ENCODE peak calls at places on chromosome 2, in ten cellular contexts. One of them, this sample, is unnamed.

GRCh38 chr2:225004531-225004930 is 37.7 kb downstream of the DOCK10 start:
- DNase-seq in T-helper 2 cell: no peak
- DNase-seq in ureter: no peak
- DNase-seq in activated CD8-positive, alpha-beta memory T cell treated with anti-CD3 and anti-CD28 coated beads for 24 hours: no peak
- DNase-seq in endothelial cell: no peak
- DNase-seq in GM13977: no peak
- DNase-seq in stimulated activated naive CD8-positive, alpha-beta T cell treated with anti-CD3 and anti-CD28 coated beads, Interleukin-15, amount 100 ng/mL, for 72 hours: no peak
- DNase-seq in foreskin melanocyte: no peak
- DNase-seq in activated CD4-positive, alpha-beta T cell treated with anti-CD3 and anti-CD28 coated beads for 48 hours: no peak
- DNase-seq in GM18507: no peak
- DNase-seq in this sample: peak; percentile 40

GRCh38 chr2:201070966-201071304 is 536 bp downstream of the HYCC2 start:
- DNase-seq in endothelial cell: no peak
- DNase-seq in stimulated activated naive CD8-positive, alpha-beta T cell treated with anti-CD3 and anti-CD28 coated beads, Interleukin-15, amount 100 ng/mL, for 72 hours: no peak
- DNase-seq in activated CD4-positive, alpha-beta T cell treated with anti-CD3 and anti-CD28 coated beads for 48 hours: no peak
- DNase-seq in ureter: no peak
- DNase-seq in foreskin melanocyte: no peak
- DNase-seq in GM13977: no peak
- DNase-seq in activated CD8-positive, alpha-beta memory T cell treated with anti-CD3 and anti-CD28 coated beads for 24 hours: no peak
- DNase-seq in GM18507: no peak
- DNase-seq in T-helper 2 cell: no peak
- DNase-seq in this sample: peak; percentile 12

GRCh38 chr2:125471963-125472362 is 1184.0 kb upstream of the GYPC start:
- DNase-seq in T-helper 2 cell: no peak
- DNase-seq in endothelial cell: peak; percentile 59
- DNase-seq in activated CD8-positive, alpha-beta memory T cell treated with anti-CD3 and anti-CD28 coated beads for 24 hours: no peak
- DNase-seq in activated CD4-positive, alpha-beta T cell treated with anti-CD3 and anti-CD28 coated beads for 48 hours: no peak
- DNase-seq in foreskin melanocyte: peak; percentile 11
- DNase-seq in GM18507: peak; percentile 1
- DNase-seq in ureter: no peak
- DNase-seq in GM13977: peak; percentile 39
- DNase-seq in stimulated activated naive CD8-positive, alpha-beta T cell treated with anti-CD3 and anti-CD28 coated beads, Interleukin-15, amount 100 ng/mL, for 72 hours: no peak
- DNase-seq in this sample: peak; percentile 72

GRCh38 chr2:7887441-7887840 is 794.4 kb upstream of the ID2 start:
- DNase-seq in GM13977: no peak
- DNase-seq in ureter: no peak
- DNase-seq in activated CD8-positive, alpha-beta memory T cell treated with anti-CD3 and anti-CD28 coated beads for 24 hours: no peak
- DNase-seq in foreskin melanocyte: no peak
- DNase-seq in endothelial cell: no peak
- DNase-seq in GM18507: no peak
- DNase-seq in T-helper 2 cell: no peak
- DNase-seq in stimulated activated naive CD8-positive, alpha-beta T cell treated with anti-CD3 and anti-CD28 coated beads, Interleukin-15, amount 100 ng/mL, for 72 hours: no peak
- DNase-seq in activated CD4-positive, alpha-beta T cell treated with anti-CD3 and anti-CD28 coated beads for 48 hours: no peak
- DNase-seq in this sample: no peak

GRCh38 chr2:61426267-61426897 is 44.5 kb downstream of the USP34 start:
- DNase-seq in activated CD8-positive, alpha-beta memory T cell treated with anti-CD3 and anti-CD28 coated beads for 24 hours: peak; percentile 83
- DNase-seq in endothelial cell: peak; percentile 71
- DNase-seq in stimulated activated naive CD8-positive, alpha-beta T cell treated with anti-CD3 and anti-CD28 coated beads, Interleukin-15, amount 100 ng/mL, for 72 hours: peak; percentile 76
- DNase-seq in ureter: no peak
- DNase-seq in GM13977: peak; percentile 54
- DNase-seq in activated CD4-positive, alpha-beta T cell treated with anti-CD3 and anti-CD28 coated beads for 48 hours: peak; percentile 81
- DNase-seq in foreskin melanocyte: peak; percentile 24
- DNase-seq in T-helper 2 cell: peak; percentile 60
- DNase-seq in GM18507: peak; percentile 40
- DNase-seq in this sample: peak; percentile 53

GRCh38 chr2:214987261-214987660 is 151.2 kb downstream of the ABCA12 start:
- DNase-seq in GM18507: no peak
- DNase-seq in activated CD4-positive, alpha-beta T cell treated with anti-CD3 and anti-CD28 coated beads for 48 hours: no peak
- DNase-seq in endothelial cell: no peak
- DNase-seq in T-helper 2 cell: no peak
- DNase-seq in GM13977: no peak
- DNase-seq in stimulated activated naive CD8-positive, alpha-beta T cell treated with anti-CD3 and anti-CD28 coated beads, Interleukin-15, amount 100 ng/mL, for 72 hours: no peak
- DNase-seq in ureter: no peak
- DNase-seq in activated CD8-positive, alpha-beta memory T cell treated with anti-CD3 and anti-CD28 coated beads for 24 hours: no peak
- DNase-seq in foreskin melanocyte: no peak
- DNase-seq in this sample: no peak

GRCh38 chr2:218996937-218997336 is 3.7 kb upstream of the CRYBA2 start:
- DNase-seq in GM18507: no peak
- DNase-seq in T-helper 2 cell: no peak
- DNase-seq in foreskin melanocyte: no peak
- DNase-seq in GM13977: no peak
- DNase-seq in activated CD4-positive, alpha-beta T cell treated with anti-CD3 and anti-CD28 coated beads for 48 hours: no peak
- DNase-seq in stimulated activated naive CD8-positive, alpha-beta T cell treated with anti-CD3 and anti-CD28 coated beads, Interleukin-15, amount 100 ng/mL, for 72 hours: no peak
- DNase-seq in ureter: no peak
- DNase-seq in activated CD8-positive, alpha-beta memory T cell treated with anti-CD3 and anti-CD28 coated beads for 24 hours: no peak
- DNase-seq in endothelial cell: no peak
- DNase-seq in this sample: no peak

GRCh38 chr2:169046440-169047151 is 15.5 kb upstream of the ABCB11 start:
- DNase-seq in stimulated activated naive CD8-positive, alpha-beta T cell treated with anti-CD3 and anti-CD28 coated beads, Interleukin-15, amount 100 ng/mL, for 72 hours: no peak
- DNase-seq in activated CD8-positive, alpha-beta memory T cell treated with anti-CD3 and anti-CD28 coated beads for 24 hours: no peak
- DNase-seq in foreskin melanocyte: no peak
- DNase-seq in endothelial cell: no peak
- DNase-seq in activated CD4-positive, alpha-beta T cell treated with anti-CD3 and anti-CD28 coated beads for 48 hours: no peak
- DNase-seq in GM13977: no peak
- DNase-seq in ureter: no peak
- DNase-seq in T-helper 2 cell: no peak
- DNase-seq in GM18507: no peak
- DNase-seq in this sample: no peak

GRCh38 chr2:214481204-214481603 is 70.3 kb downstream of the VWC2L start:
- DNase-seq in ureter: no peak
- DNase-seq in activated CD4-positive, alpha-beta T cell treated with anti-CD3 and anti-CD28 coated beads for 48 hours: no peak
- DNase-seq in T-helper 2 cell: no peak
- DNase-seq in foreskin melanocyte: peak; percentile 97
- DNase-seq in GM18507: no peak
- DNase-seq in stimulated activated naive CD8-positive, alpha-beta T cell treated with anti-CD3 and anti-CD28 coated beads, Interleukin-15, amount 100 ng/mL, for 72 hours: no peak
- DNase-seq in endothelial cell: no peak
- DNase-seq in activated CD8-positive, alpha-beta memory T cell treated with anti-CD3 and anti-CD28 coated beads for 24 hours: no peak
- DNase-seq in GM13977: no peak
- DNase-seq in this sample: peak; percentile 18

GRCh38 chr2:71226391-71226964 is 425 bp downstream of the PAIP2B start:
- DNase-seq in endothelial cell: peak; percentile 30
- DNase-seq in GM18507: no peak
- DNase-seq in activated CD8-positive, alpha-beta memory T cell treated with anti-CD3 and anti-CD28 coated beads for 24 hours: no peak
- DNase-seq in ureter: peak; percentile 58
- DNase-seq in T-helper 2 cell: peak; percentile 8
- DNase-seq in stimulated activated naive CD8-positive, alpha-beta T cell treated with anti-CD3 and anti-CD28 coated beads, Interleukin-15, amount 100 ng/mL, for 72 hours: peak; percentile 22
- DNase-seq in activated CD4-positive, alpha-beta T cell treated with anti-CD3 and anti-CD28 coated beads for 48 hours: peak; percentile 34
- DNase-seq in GM13977: no peak
- DNase-seq in foreskin melanocyte: no peak
- DNase-seq in this sample: no peak

GRCh38 chr2:74206180-74206688 is 7.8 kb downstream of the MTHFD2 start:
- DNase-seq in ureter: no peak
- DNase-seq in GM13977: peak; percentile 59
- DNase-seq in activated CD8-positive, alpha-beta memory T cell treated with anti-CD3 and anti-CD28 coated beads for 24 hours: peak; percentile 73
- DNase-seq in stimulated activated naive CD8-positive, alpha-beta T cell treated with anti-CD3 and anti-CD28 coated beads, Interleukin-15, amount 100 ng/mL, for 72 hours: peak; percentile 80
- DNase-seq in endothelial cell: no peak
- DNase-seq in GM18507: peak; percentile 38
- DNase-seq in T-helper 2 cell: no peak
- DNase-seq in foreskin melanocyte: no peak
- DNase-seq in activated CD4-positive, alpha-beta T cell treated with anti-CD3 and anti-CD28 coated beads for 48 hours: peak; percentile 56
- DNase-seq in this sample: peak; percentile 86

GRCh38 chr2:12091201-12091806 is 344.9 kb downstream of the LPIN1 start:
- DNase-seq in stimulated activated naive CD8-positive, alpha-beta T cell treated with anti-CD3 and anti-CD28 coated beads, Interleukin-15, amount 100 ng/mL, for 72 hours: no peak
- DNase-seq in foreskin melanocyte: no peak
- DNase-seq in ureter: no peak
- DNase-seq in GM13977: no peak
- DNase-seq in activated CD4-positive, alpha-beta T cell treated with anti-CD3 and anti-CD28 coated beads for 48 hours: no peak
- DNase-seq in endothelial cell: no peak
- DNase-seq in activated CD8-positive, alpha-beta memory T cell treated with anti-CD3 and anti-CD28 coated beads for 24 hours: no peak
- DNase-seq in GM18507: no peak
- DNase-seq in T-helper 2 cell: no peak
- DNase-seq in this sample: no peak

GRCh38 chr2:18516112-18516511 is 44.3 kb downstream of the RDH14 start:
- DNase-seq in activated CD4-positive, alpha-beta T cell treated with anti-CD3 and anti-CD28 coated beads for 48 hours: no peak
- DNase-seq in endothelial cell: no peak
- DNase-seq in activated CD8-positive, alpha-beta memory T cell treated with anti-CD3 and anti-CD28 coated beads for 24 hours: no peak
- DNase-seq in stimulated activated naive CD8-positive, alpha-beta T cell treated with anti-CD3 and anti-CD28 coated beads, Interleukin-15, amount 100 ng/mL, for 72 hours: no peak
- DNase-seq in GM18507: no peak
- DNase-seq in foreskin melanocyte: no peak
- DNase-seq in T-helper 2 cell: no peak
- DNase-seq in ureter: no peak
- DNase-seq in GM13977: no peak
- DNase-seq in this sample: peak; percentile 39

GRCh38 chr2:180730976-180731375 is 249.4 kb upstream of the UBE2E3 start:
- DNase-seq in activated CD8-positive, alpha-beta memory T cell treated with anti-CD3 and anti-CD28 coated beads for 24 hours: no peak
- DNase-seq in endothelial cell: no peak
- DNase-seq in GM18507: no peak
- DNase-seq in foreskin melanocyte: no peak
- DNase-seq in GM13977: no peak
- DNase-seq in activated CD4-positive, alpha-beta T cell treated with anti-CD3 and anti-CD28 coated beads for 48 hours: no peak
- DNase-seq in ureter: no peak
- DNase-seq in T-helper 2 cell: no peak
- DNase-seq in stimulated activated naive CD8-positive, alpha-beta T cell treated with anti-CD3 and anti-CD28 coated beads, Interleukin-15, amount 100 ng/mL, for 72 hours: no peak
- DNase-seq in this sample: no peak

GRCh38 chr2:217451634-217452033 is 551.2 kb downstream of the TNS1 start:
- DNase-seq in ureter: no peak
- DNase-seq in activated CD4-positive, alpha-beta T cell treated with anti-CD3 and anti-CD28 coated beads for 48 hours: no peak
- DNase-seq in GM18507: no peak
- DNase-seq in activated CD8-positive, alpha-beta memory T cell treated with anti-CD3 and anti-CD28 coated beads for 24 hours: no peak
- DNase-seq in stimulated activated naive CD8-positive, alpha-beta T cell treated with anti-CD3 and anti-CD28 coated beads, Interleukin-15, amount 100 ng/mL, for 72 hours: no peak
- DNase-seq in foreskin melanocyte: no peak
- DNase-seq in T-helper 2 cell: no peak
- DNase-seq in endothelial cell: no peak
- DNase-seq in GM13977: no peak
- DNase-seq in this sample: no peak

GRCh38 chr2:45654250-45654649 is 2.8 kb downstream of the PRKCE start:
- DNase-seq in activated CD4-positive, alpha-beta T cell treated with anti-CD3 and anti-CD28 coated beads for 48 hours: no peak
- DNase-seq in GM13977: no peak
- DNase-seq in foreskin melanocyte: no peak
- DNase-seq in stimulated activated naive CD8-positive, alpha-beta T cell treated with anti-CD3 and anti-CD28 coated beads, Interleukin-15, amount 100 ng/mL, for 72 hours: no peak
- DNase-seq in GM18507: no peak
- DNase-seq in ureter: no peak
- DNase-seq in endothelial cell: no peak
- DNase-seq in T-helper 2 cell: no peak
- DNase-seq in activated CD8-positive, alpha-beta memory T cell treated with anti-CD3 and anti-CD28 coated beads for 24 hours: no peak
- DNase-seq in this sample: no peak

GRCh38 chr2:53519925-53520629 is 247.5 kb upstream of the CHAC2 start:
- DNase-seq in GM18507: no peak
- DNase-seq in ureter: no peak
- DNase-seq in endothelial cell: no peak
- DNase-seq in activated CD8-positive, alpha-beta memory T cell treated with anti-CD3 and anti-CD28 coated beads for 24 hours: no peak
- DNase-seq in T-helper 2 cell: no peak
- DNase-seq in activated CD4-positive, alpha-beta T cell treated with anti-CD3 and anti-CD28 coated beads for 48 hours: no peak
- DNase-seq in foreskin melanocyte: peak; percentile 81
- DNase-seq in stimulated activated naive CD8-positive, alpha-beta T cell treated with anti-CD3 and anti-CD28 coated beads, Interleukin-15, amount 100 ng/mL, for 72 hours: no peak
- DNase-seq in GM13977: no peak
- DNase-seq in this sample: no peak

GRCh38 chr2:199850718-199851498 is at the start of gene FTCDNL1:
- DNase-seq in endothelial cell: peak; percentile 64
- DNase-seq in GM18507: peak; percentile 38
- DNase-seq in activated CD4-positive, alpha-beta T cell treated with anti-CD3 and anti-CD28 coated beads for 48 hours: peak; percentile 79
- DNase-seq in T-helper 2 cell: peak; percentile 48
- DNase-seq in stimulated activated naive CD8-positive, alpha-beta T cell treated with anti-CD3 and anti-CD28 coated beads, Interleukin-15, amount 100 ng/mL, for 72 hours: peak; percentile 68
- DNase-seq in foreskin melanocyte: peak; percentile 48
- DNase-seq in ureter: peak; percentile 68
- DNase-seq in activated CD8-positive, alpha-beta memory T cell treated with anti-CD3 and anti-CD28 coated beads for 24 hours: peak; percentile 86
- DNase-seq in GM13977: peak; percentile 79
- DNase-seq in this sample: peak; percentile 36

GRCh38 chr2:120448961-120449421 is 103.1 kb downstream of the INHBB start:
- DNase-seq in foreskin melanocyte: no peak
- DNase-seq in ureter: no peak
- DNase-seq in GM13977: no peak
- DNase-seq in activated CD8-positive, alpha-beta memory T cell treated with anti-CD3 and anti-CD28 coated beads for 24 hours: no peak
- DNase-seq in stimulated activated naive CD8-positive, alpha-beta T cell treated with anti-CD3 and anti-CD28 coated beads, Interleukin-15, amount 100 ng/mL, for 72 hours: no peak
- DNase-seq in T-helper 2 cell: no peak
- DNase-seq in endothelial cell: no peak
- DNase-seq in GM18507: no peak
- DNase-seq in activated CD4-positive, alpha-beta T cell treated with anti-CD3 and anti-CD28 coated beads for 48 hours: no peak
- DNase-seq in this sample: no peak

GRCh38 chr2:21330786-21331391 is 207.1 kb downstream of the TDRD15 start:
- DNase-seq in stimulated activated naive CD8-positive, alpha-beta T cell treated with anti-CD3 and anti-CD28 coated beads, Interleukin-15, amount 100 ng/mL, for 72 hours: no peak
- DNase-seq in GM13977: no peak
- DNase-seq in endothelial cell: no peak
- DNase-seq in foreskin melanocyte: no peak
- DNase-seq in GM18507: no peak
- DNase-seq in T-helper 2 cell: no peak
- DNase-seq in ureter: no peak
- DNase-seq in activated CD4-positive, alpha-beta T cell treated with anti-CD3 and anti-CD28 coated beads for 48 hours: no peak
- DNase-seq in activated CD8-positive, alpha-beta memory T cell treated with anti-CD3 and anti-CD28 coated beads for 24 hours: no peak
- DNase-seq in this sample: no peak

GRCh38 chr2:98778153-98778552 is 47.2 kb upstream of the MGAT4A start:
- DNase-seq in activated CD8-positive, alpha-beta memory T cell treated with anti-CD3 and anti-CD28 coated beads for 24 hours: no peak
- DNase-seq in GM13977: no peak
- DNase-seq in GM18507: no peak
- DNase-seq in ureter: no peak
- DNase-seq in T-helper 2 cell: no peak
- DNase-seq in foreskin melanocyte: no peak
- DNase-seq in endothelial cell: no peak
- DNase-seq in stimulated activated naive CD8-positive, alpha-beta T cell treated with anti-CD3 and anti-CD28 coated beads, Interleukin-15, amount 100 ng/mL, for 72 hours: no peak
- DNase-seq in activated CD4-positive, alpha-beta T cell treated with anti-CD3 and anti-CD28 coated beads for 48 hours: no peak
- DNase-seq in this sample: no peak

GRCh38 chr2:101439716-101440115 is 35.2 kb downstream of the RFX8 start:
- DNase-seq in foreskin melanocyte: no peak
- DNase-seq in T-helper 2 cell: no peak
- DNase-seq in activated CD4-positive, alpha-beta T cell treated with anti-CD3 and anti-CD28 coated beads for 48 hours: no peak
- DNase-seq in GM18507: no peak
- DNase-seq in ureter: no peak
- DNase-seq in GM13977: no peak
- DNase-seq in activated CD8-positive, alpha-beta memory T cell treated with anti-CD3 and anti-CD28 coated beads for 24 hours: no peak
- DNase-seq in stimulated activated naive CD8-positive, alpha-beta T cell treated with anti-CD3 and anti-CD28 coated beads, Interleukin-15, amount 100 ng/mL, for 72 hours: no peak
- DNase-seq in endothelial cell: no peak
- DNase-seq in this sample: no peak

GRCh38 chr2:66445076-66445724 is 10.3 kb downstream of the MEIS1 start:
- DNase-seq in foreskin melanocyte: no peak
- DNase-seq in activated CD4-positive, alpha-beta T cell treated with anti-CD3 and anti-CD28 coated beads for 48 hours: no peak
- DNase-seq in activated CD8-positive, alpha-beta memory T cell treated with anti-CD3 and anti-CD28 coated beads for 24 hours: no peak
- DNase-seq in GM18507: no peak
- DNase-seq in GM13977: no peak
- DNase-seq in stimulated activated naive CD8-positive, alpha-beta T cell treated with anti-CD3 and anti-CD28 coated beads, Interleukin-15, amount 100 ng/mL, for 72 hours: no peak
- DNase-seq in T-helper 2 cell: no peak
- DNase-seq in ureter: no peak
- DNase-seq in endothelial cell: peak; percentile 62
- DNase-seq in this sample: peak; percentile 78

GRCh38 chr2:152399003-152399402 is 64.0 kb downstream of the FMNL2 start:
- DNase-seq in ureter: no peak
- DNase-seq in GM18507: no peak
- DNase-seq in endothelial cell: no peak
- DNase-seq in activated CD8-positive, alpha-beta memory T cell treated with anti-CD3 and anti-CD28 coated beads for 24 hours: no peak
- DNase-seq in stimulated activated naive CD8-positive, alpha-beta T cell treated with anti-CD3 and anti-CD28 coated beads, Interleukin-15, amount 100 ng/mL, for 72 hours: no peak
- DNase-seq in GM13977: no peak
- DNase-seq in foreskin melanocyte: no peak
- DNase-seq in T-helper 2 cell: no peak
- DNase-seq in activated CD4-positive, alpha-beta T cell treated with anti-CD3 and anti-CD28 coated beads for 48 hours: no peak
- DNase-seq in this sample: no peak

GRCh38 chr2:20600756-20601325 is 50.1 kb downstream of the HS1BP3 start:
- DNase-seq in activated CD8-positive, alpha-beta memory T cell treated with anti-CD3 and anti-CD28 coated beads for 24 hours: no peak
- DNase-seq in T-helper 2 cell: no peak
- DNase-seq in endothelial cell: no peak
- DNase-seq in ureter: no peak
- DNase-seq in stimulated activated naive CD8-positive, alpha-beta T cell treated with anti-CD3 and anti-CD28 coated beads, Interleukin-15, amount 100 ng/mL, for 72 hours: no peak
- DNase-seq in foreskin melanocyte: no peak
- DNase-seq in activated CD4-positive, alpha-beta T cell treated with anti-CD3 and anti-CD28 coated beads for 48 hours: no peak
- DNase-seq in GM18507: no peak
- DNase-seq in GM13977: no peak
- DNase-seq in this sample: no peak

GRCh38 chr2:98502556-98503335 is 58.1 kb downstream of the INPP4A start:
- DNase-seq in T-helper 2 cell: no peak
- DNase-seq in GM13977: no peak
- DNase-seq in stimulated activated naive CD8-positive, alpha-beta T cell treated with anti-CD3 and anti-CD28 coated beads, Interleukin-15, amount 100 ng/mL, for 72 hours: no peak
- DNase-seq in activated CD8-positive, alpha-beta memory T cell treated with anti-CD3 and anti-CD28 coated beads for 24 hours: no peak
- DNase-seq in foreskin melanocyte: peak; percentile 57
- DNase-seq in endothelial cell: no peak
- DNase-seq in ureter: no peak
- DNase-seq in activated CD4-positive, alpha-beta T cell treated with anti-CD3 and anti-CD28 coated beads for 48 hours: no peak
- DNase-seq in GM18507: no peak
- DNase-seq in this sample: no peak

GRCh38 chr2:117858892-117859531 is 44.5 kb downstream of the DDX18 start:
- DNase-seq in GM13977: no peak
- DNase-seq in endothelial cell: peak; percentile 25
- DNase-seq in ureter: no peak
- DNase-seq in GM18507: no peak
- DNase-seq in stimulated activated naive CD8-positive, alpha-beta T cell treated with anti-CD3 and anti-CD28 coated beads, Interleukin-15, amount 100 ng/mL, for 72 hours: no peak
- DNase-seq in activated CD8-positive, alpha-beta memory T cell treated with anti-CD3 and anti-CD28 coated beads for 24 hours: no peak
- DNase-seq in foreskin melanocyte: no peak
- DNase-seq in activated CD4-positive, alpha-beta T cell treated with anti-CD3 and anti-CD28 coated beads for 48 hours: no peak
- DNase-seq in T-helper 2 cell: no peak
- DNase-seq in this sample: no peak

GRCh38 chr2:101473581-101473910 is 1.4 kb downstream of the RFX8 start:
- DNase-seq in endothelial cell: no peak
- DNase-seq in activated CD8-positive, alpha-beta memory T cell treated with anti-CD3 and anti-CD28 coated beads for 24 hours: no peak
- DNase-seq in foreskin melanocyte: no peak
- DNase-seq in activated CD4-positive, alpha-beta T cell treated with anti-CD3 and anti-CD28 coated beads for 48 hours: no peak
- DNase-seq in stimulated activated naive CD8-positive, alpha-beta T cell treated with anti-CD3 and anti-CD28 coated beads, Interleukin-15, amount 100 ng/mL, for 72 hours: no peak
- DNase-seq in ureter: no peak
- DNase-seq in GM18507: no peak
- DNase-seq in GM13977: no peak
- DNase-seq in T-helper 2 cell: no peak
- DNase-seq in this sample: peak; percentile 70

This sample was measured in cardiac muscle cell.